ENCODE peak calls at places on chromosomes 16 and 17, in eight cellular contexts. P is foreskin keratinocyte; F is fibroblast of the aortic adventitia; J is activated CD8-positive, alpha-beta memory T cell treated with anti-CD3 and anti-CD28 coated beads for 4 hours; A is myocyte; N is A549; U is T-helper 1 cell; I is HEK293T. O is an unnamed sample.

GRCh38 chr16:53094013-53094630 is 39.3 kb downstream of the CHD9 start:
- DNase-seq in P (no peak), A (peak), U (peak), I (no peak), F (no peak), J (no peak), N (peak), O (peak)

GRCh38 chr16:55527885-55528284 is 19.0 kb downstream of the LPCAT2 start:
- DNase-seq in N (no peak), A (no peak), F (no peak), J (no peak), P (no peak), U (no peak), I (no peak), O (no peak)

GRCh38 chr17:80817321-80817845 is 174.3 kb upstream of the CHMP6 start:
- DNase-seq in U (no peak), F (no peak), J (no peak), P (no peak), A (no peak), I (no peak), N (no peak), O (no peak)

GRCh38 chr17:78127888-78128615 is 503 bp downstream of the TMC6 start:
- DNase-seq in J (no peak), N (peak), A (no peak), U (no peak), F (no peak), I (peak), P (no peak), O (peak)

GRCh38 chr16:65070831-65071230 is 51.0 kb downstream of the CDH11 start:
- DNase-seq in U (no peak), J (no peak), F (peak), P (peak), A (peak), I (no peak), N (peak), O (peak)

GRCh38 chr17:66533572-66533971 is 231.2 kb downstream of the PRKCA start:
- DNase-seq in U (no peak), A (no peak), J (no peak), F (peak), N (no peak), P (no peak), I (no peak), O (no peak)

GRCh38 chr17:27581016-27581415 is 50.0 kb upstream of the LGALS9 start:
- DNase-seq in N (no peak), I (no peak), A (no peak), F (no peak), J (no peak), U (no peak), P (no peak), O (no peak)

GRCh38 chr17:50265690-50266306 is 8.5 kb upstream of the TMEM92 start:
- DNase-seq in U (no peak), J (no peak), P (no peak), F (peak), A (no peak), I (no peak), N (no peak), O (no peak)

GRCh38 chr17:13306310-13306962 is 288.6 kb upstream of the ELAC2 start:
- DNase-seq in I (peak), A (peak), F (peak), U (no peak), J (no peak), N (peak), P (no peak), O (peak)

O was measured in T47D.